ENCODE peak calls at places on chromosomes 7 and 10, in four cellular contexts. C is lung; M is mammary epithelial cell; R is stimulated activated CD4-positive, alpha-beta T cell treated with anti-CD3 and anti-CD28 coated beads, Interleukin-15, amount 100 ng/mL, for 24 hours. H is an unnamed sample.
A peak's percentile ranks its signal among the peaks of the same experiment; 100 is the strongest.

GRCh38 chr10:59709472-59710125 is at the start of gene SLC16A9:
- DNase-seq in R (peak; percentile 77), C (peak; percentile 46), M (peak; percentile 66), H (peak; percentile 74)

GRCh38 chr7:118844748-118845147 is 620.2 kb downstream of the ANKRD7 start:
- DNase-seq in C (no peak), M (peak; percentile 82), R (no peak), H (no peak)

GRCh38 chr7:138565451-138566114 is 105.5 kb downstream of the TRIM24 start:
- DNase-seq in R (no peak), C (no peak), M (peak; percentile 32), H (peak; percentile 38)

GRCh38 chr7:1447551-1448244 is 11.6 kb downstream of the MICALL2 start:
- DNase-seq in C (no peak), R (no peak), M (no peak), H (no peak)

GRCh38 chr7:149719050-149719899 is 54.1 kb downstream of the ZNF467 start:
- DNase-seq in M (peak; percentile 16), R (no peak), C (no peak), H (peak; percentile 24)

GRCh38 chr10:84537447-84537931 is 209.1 kb downstream of the CCSER2 start:
- DNase-seq in R (peak; percentile 34), C (peak; percentile 44), M (peak; percentile 32), H (peak; percentile 33)

GRCh38 chr7:91288208-91288824 is 24.1 kb downstream of the FZD1 start:
- DNase-seq in C (no peak), M (peak; percentile 12), R (peak; percentile 48), H (no peak)

GRCh38 chr7:8637322-8637721 is 203.9 kb downstream of the NXPH1 start:
- DNase-seq in R (no peak), M (no peak), C (no peak), H (no peak)

GRCh38 chr10:15595260-15595659 is 124.5 kb downstream of the ITGA8 start:
- DNase-seq in M (no peak), C (no peak), R (no peak), H (no peak)

GRCh38 chr10:104406715-104407517 is 53.3 kb downstream of the CFAP58 start:
- DNase-seq in M (peak; percentile 27), R (no peak), C (no peak), H (peak; percentile 37)

GRCh38 chr10:63083904-63084689 is 49.0 kb upstream of the NRBF2 start:
- DNase-seq in R (peak; percentile 53), M (peak; percentile 68), C (peak; percentile 48), H (peak; percentile 26)

H was measured in NCI-H226.